ENCODE peak calls at places on chromosome 5, in seven cellular contexts. I is Panc1, K is GM23338, P is GM12878, Z is HCT116, C is HepG2, X is upper lobe of left lung. N is an unnamed sample.

GRCh38 chr5:151173711-151174611 is 16.4 kb upstream of the ANXA6 start:
- ATAC-seq in Z (no peak), X (no peak), C (no peak), K (no peak), P (no peak), I (peak; percentile 63), N (peak; percentile 8)

GRCh38 chr5:179170606-179171005 is 110.4 kb downstream of the ZNF354C start:
- ATAC-seq in X (no peak), K (no peak), Z (no peak), P (no peak), C (no peak), I (no peak), N (no peak)

GRCh38 chr5:141781910-141782309 is 96.3 kb downstream of the PCDH1 start:
- ATAC-seq in C (no peak), P (no peak), X (no peak), Z (no peak), K (no peak), I (no peak), N (no peak)

GRCh38 chr5:115589043-115589442 is 13.2 kb downstream of the TICAM2 start:
- ATAC-seq in C (no peak), Z (no peak), I (no peak), X (no peak), K (no peak), P (no peak), N (no peak)

GRCh38 chr5:40716000-40716399 is 36.3 kb downstream of the PTGER4 start:
- ATAC-seq in Z (peak; percentile 57), X (no peak), P (no peak), K (no peak), I (peak; percentile 82), C (no peak), N (no peak)

GRCh38 chr5:175797521-175798038 is 73.8 kb upstream of the CPLX2 start:
- ATAC-seq in K (peak; percentile 34), C (peak; percentile 5), P (peak; percentile 41), Z (no peak), I (peak; percentile 49), X (no peak), N (no peak)

GRCh38 chr5:65512170-65512937 is 30.6 kb upstream of the ADAMTS6 start:
- ATAC-seq in P (peak; percentile 42), Z (no peak), C (no peak), X (no peak), I (no peak), K (no peak), N (no peak)

GRCh38 chr5:111259636-111260035 is 35.5 kb downstream of the CAMK4 start:
- ATAC-seq in K (no peak), P (no peak), I (no peak), X (no peak), Z (no peak), C (no peak), N (no peak)

GRCh38 chr5:134982230-134982629 is 14.5 kb downstream of the CATSPER3 start:
- ATAC-seq in K (no peak), C (no peak), X (no peak), I (no peak), P (no peak), Z (no peak), N (no peak)

GRCh38 chr5:176402684-176403083 is 13.7 kb downstream of the CLTB start:
- ATAC-seq in P (no peak), X (no peak), Z (no peak), C (peak; percentile 28), I (no peak), K (no peak), N (no peak)

GRCh38 chr5:136424835-136425694 is 59.7 kb upstream of the TRPC7 start:
- ATAC-seq in K (peak; percentile 99), C (peak; percentile 97), X (no peak), I (peak; percentile 87), P (peak; percentile 98), Z (peak; percentile 99), N (no peak)

GRCh38 chr5:88875609-88876234 is 7.3 kb downstream of the MEF2C start:
- ATAC-seq in P (peak; percentile 65), C (no peak), X (no peak), Z (no peak), K (no peak), I (peak; percentile 87), N (peak; percentile 35)

GRCh38 chr5:91132552-91132951 is 250.6 kb downstream of the ARRDC3 start:
- ATAC-seq in P (peak; percentile 90), X (no peak), Z (no peak), I (no peak), C (no peak), K (no peak), N (no peak)

GRCh38 chr5:180889366-180889765 is 9.6 kb upstream of the BTNL8 start:
- ATAC-seq in X (no peak), C (no peak), K (no peak), Z (no peak), I (no peak), P (no peak), N (no peak)

GRCh38 chr5:151721812-151722391 is 35.2 kb upstream of the SPARC start:
- ATAC-seq in K (peak; percentile 74), X (no peak), C (no peak), P (peak; percentile 56), Z (peak; percentile 39), I (no peak), N (no peak)

DNA sequence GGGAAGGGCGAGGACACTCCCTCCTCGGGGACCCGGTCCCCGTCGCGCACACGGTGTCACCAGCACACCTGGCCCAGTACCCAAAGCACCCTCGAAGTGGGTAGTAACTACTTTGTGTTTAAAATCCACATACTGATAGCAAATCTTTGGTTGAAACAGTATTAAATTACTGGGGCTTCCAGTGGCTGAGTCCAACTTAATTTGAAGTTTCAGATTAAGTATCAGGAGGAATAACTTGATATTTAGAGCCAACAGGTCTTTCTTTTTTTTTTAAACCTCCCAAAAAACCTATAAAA is 621 bp downstream of the ATG10 start:
- ATAC-seq in K (no peak), I (no peak), P (peak; percentile 71), C (no peak), X (no peak), Z (no peak), N (no peak)
- H3K27ac ChIP-seq in K (peak overlapping the region; percentile 82), I (peak overlapping the region; percentile 97), P (peak overlapping the region; percentile 90), C (peak overlapping the region; percentile 95), X (peak overlapping the region; percentile 96), Z (peak overlapping the region; percentile 83), N (peak overlapping the region; percentile 93)

GRCh38 chr5:5372511-5372910 is 50.0 kb upstream of the ICE1 start:
- ATAC-seq in Z (no peak), K (no peak), X (no peak), C (no peak), P (no peak), I (no peak), N (no peak)

GRCh38 chr5:5371943-5372342 is 50.5 kb upstream of the ICE1 start:
- ATAC-seq in Z (no peak), C (no peak), I (no peak), K (peak; percentile 67), P (no peak), X (no peak), N (no peak)

GRCh38 chr5:5374034-5374715 is 48.3 kb upstream of the ICE1 start:
- ATAC-seq in X (no peak), K (no peak), C (no peak), P (no peak), Z (no peak), I (no peak), N (no peak)

GRCh38 chr5:5372930-5373329 is 49.5 kb upstream of the ICE1 start:
- ATAC-seq in X (no peak), Z (no peak), C (no peak), K (no peak), P (no peak), I (no peak), N (no peak)

DNA sequence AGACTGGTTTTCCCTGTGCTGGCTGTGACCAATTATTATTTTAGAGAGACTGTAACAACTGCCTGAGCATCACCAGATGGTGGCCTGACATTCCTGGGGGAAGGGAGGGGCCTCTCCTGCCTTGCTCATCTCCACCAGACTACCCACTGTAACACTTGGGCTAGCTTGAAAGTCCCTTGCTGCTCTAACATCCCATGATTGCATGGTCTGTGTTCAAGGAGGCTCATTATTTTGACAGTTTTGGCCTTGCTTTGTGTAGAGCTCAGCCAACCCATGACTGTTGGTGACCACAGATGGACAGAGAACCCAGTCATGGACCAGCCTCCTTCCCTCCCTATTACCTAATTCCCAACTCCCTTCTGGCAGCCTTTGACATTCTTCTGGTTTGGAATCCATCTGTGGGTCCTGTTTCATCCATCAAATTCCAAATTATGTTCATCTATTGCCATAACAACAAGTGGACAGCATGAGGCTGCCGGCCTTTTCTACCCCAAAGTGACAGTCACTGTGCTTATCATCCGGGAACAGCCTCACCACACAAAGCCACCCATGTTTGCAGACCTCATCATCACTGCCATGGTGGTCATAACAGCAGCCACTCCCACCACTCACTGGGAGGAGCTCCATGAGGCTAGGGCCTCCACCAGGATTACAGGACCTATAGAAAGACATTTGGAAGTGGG is 49.0 kb upstream of the ICE1 start:
- ATAC-seq in C (no peak), I (no peak), P (no peak), Z (no peak), X (peak; percentile 72), K (no peak), N (peak; percentile 92)
- TF ChIP-seq POLR2AphosphoS5 in C (no peak), I (no peak), P (no peak), Z (no peak), X (no peak), K (no peak), N (peak; percentile 28)

GRCh38 chr5:14189680-14190079 is 46.5 kb downstream of the TRIO start:
- ATAC-seq in P (no peak), X (no peak), K (no peak), Z (peak; percentile 15), I (peak; percentile 2), C (no peak), N (no peak)
- H3K4me3 ChIP-seq in P (no peak overlapping the region), X (no peak overlapping the region), K (no peak overlapping the region), Z (no peak overlapping the region), I (no peak overlapping the region), C (no peak overlapping the region), N (no peak overlapping the region)

GRCh38 chr5:80874162-80874561 is 86.0 kb upstream of the RASGRF2 start:
- ATAC-seq in I (no peak), P (no peak), Z (no peak), C (no peak), X (no peak), K (no peak), N (no peak)

GRCh38 chr5:80867233-80867632 is 92.9 kb upstream of the RASGRF2 start:
- ATAC-seq in I (no peak), X (no peak), Z (no peak), K (no peak), P (no peak), C (no peak), N (no peak)

GRCh38 chr5:80866372-80866771 is 93.8 kb upstream of the RASGRF2 start:
- ATAC-seq in I (no peak), C (no peak), X (no peak), P (no peak), Z (no peak), K (no peak), N (no peak)

GRCh38 chr5:80871541-80871961 is 88.6 kb upstream of the RASGRF2 start:
- ATAC-seq in X (no peak), I (peak; percentile 82), P (no peak), K (no peak), Z (peak; percentile 78), C (no peak), N (no peak)

GRCh38 chr5:80870442-80870841 is 89.7 kb upstream of the RASGRF2 start:
- ATAC-seq in Z (no peak), C (no peak), P (no peak), K (no peak), I (no peak), X (no peak), N (no peak)
- H3K27ac ChIP-seq in Z (no peak overlapping the region), C (no peak overlapping the region), P (no peak overlapping the region), K (no peak overlapping the region), I (no peak overlapping the region), X (no peak overlapping the region), N (no peak overlapping the region)